ENCODE peak calls at places on chromosomes 12 and 14, in ten cellular contexts. M is Peyer's patch; G is H7; F is adipocyte; L is mammary epithelial cell; X is aorta; C is effector memory CD4-positive, alpha-beta T cell; J is endothelial cell of umbilical vein; A is endodermal cell; D is brain microvascular endothelial cell. B is an unnamed sample. For H3K27me3, the result is how much of the 10 kb centered on the place peaks cover.

GRCh38 chr14:32472512-32473472 is 143.7 kb downstream of the AKAP6 start:
- DNase-seq in M (no peak), G (no peak), F (peak), L (peak), X (no peak), C (no peak), J (peak), A (peak), D (peak), B (peak)

GRCh38 chr12:75759842-75760260 is 248.4 kb upstream of the KRR1 start:
- DNase-seq in M (no peak), G (no peak), F (peak), L (peak), X (no peak), C (no peak), J (peak), A (no peak), D (peak), B (peak)

GRCh38 chr12:77965790-77966189 is 135.1 kb downstream of the NAV3 start:
- DNase-seq in M (no peak), G (no peak), F (peak), L (no peak), X (no peak), C (no peak), J (no peak), A (no peak), D (no peak), B (no peak)

GRCh38 chr12:62903151-62903550 is 31.8 kb downstream of the PPM1H start:
- DNase-seq in M (no peak), G (no peak), F (no peak), L (no peak), X (no peak), C (no peak), J (peak), A (no peak), D (no peak), B (no peak)

GRCh38 chr14:75769047-75769685 is 108.1 kb downstream of the TTLL5 start:
- DNase-seq in M (no peak), G (no peak), F (peak), L (no peak), X (no peak), C (no peak), J (no peak), A (no peak), D (no peak), B (peak)

GRCh38 chr12:76288218-76288617 is 60.0 kb downstream of the BBS10 start:
- DNase-seq in M (no peak), G (no peak), F (no peak), L (no peak), X (no peak), C (no peak), J (no peak), A (no peak), D (no peak), B (no peak)

GRCh38 chr14:59698793-59699192 is 122.2 kb upstream of the CCDC175 start:
- DNase-seq in M (no peak), G (no peak), F (peak), L (peak), X (no peak), C (no peak), J (no peak), A (no peak), D (peak), B (peak)

GRCh38 chr14:82796081-82796480 is 1262.4 kb upstream of the SEL1L start:
- DNase-seq in M (no peak), G (no peak), F (no peak), L (no peak), X (no peak), C (no peak), J (no peak), A (no peak), D (no peak), B (no peak)

GRCh38 chr12:83322816-83323215 is 636.1 kb downstream of the TMTC2 start:
- DNase-seq in M (no peak), G (no peak), F (no peak), L (no peak), X (no peak), C (no peak), J (no peak), A (no peak), D (no peak), B (no peak)

GRCh38 chr12:120048258-120048657 is 59.2 kb downstream of the BICDL1 start:
- DNase-seq in M (no peak), G (no peak), F (no peak), L (no peak), X (no peak), C (no peak), J (no peak), A (no peak), D (no peak), B (no peak)

GRCh38 chr12:54549774-54550451 is 512 bp downstream of the PDE1B start:
- DNase-seq in M (no peak), G (no peak), F (peak), L (peak), X (peak), C (no peak), J (peak), A (no peak), D (no peak), B (peak)
- H3K27me3 ChIP-seq in M (under half), G (half or more), F (half or more), L (under half), X (under half), C (under half), J (half or more), A (half or more), D (under half), B (under half)

GRCh38 chr14:88322505-88323085 is 474 bp downstream of the KCNK10 start:
- DNase-seq in M (no peak), G (peak), F (no peak), L (no peak), X (no peak), C (no peak), J (no peak), A (no peak), D (no peak), B (no peak)
- H3K4me3 ChIP-seq in M (no peak), G (peak), F (peak), L (no peak), X (no peak), C (no peak), J (no peak), A (peak), D (peak), B (no peak)

GRCh38 chr14:96106891-96107290 is 67.7 kb downstream of the C14orf132 start:
- DNase-seq in M (peak), G (peak), F (no peak), L (no peak), X (peak), C (no peak), J (no peak), A (no peak), D (no peak), B (no peak)

GRCh38 chr14:96108061-96108795 is 69.1 kb downstream of the C14orf132 start:
- DNase-seq in M (no peak), G (peak), F (no peak), L (no peak), X (no peak), C (no peak), J (no peak), A (no peak), D (no peak), B (no peak)

GRCh38 chr14:96108911-96109310 is 69.7 kb downstream of the C14orf132 start:
- DNase-seq in M (no peak), G (peak), F (no peak), L (no peak), X (no peak), C (no peak), J (no peak), A (no peak), D (no peak), B (no peak)

GRCh38 chr14:96105921-96106441 is 66.8 kb downstream of the C14orf132 start:
- DNase-seq in M (peak), G (peak), F (no peak), L (peak), X (peak), C (no peak), J (no peak), A (no peak), D (no peak), B (peak)

GRCh38 chr14:96109956-96110355 is 70.8 kb downstream of the C14orf132 start:
- DNase-seq in M (no peak), G (no peak), F (no peak), L (no peak), X (no peak), C (no peak), J (no peak), A (no peak), D (no peak), B (no peak)
- H3K27me3 ChIP-seq in M (under half), G (under half), F (under half), L (under half), X (under half), C (under half), J (under half), A (under half), D (under half), B (under half)

GRCh38 chr12:113103756-113104450 is 31.7 kb downstream of the RASAL1 start:
- DNase-seq in M (no peak), G (peak), F (no peak), L (peak), X (no peak), C (peak), J (no peak), A (peak), D (no peak), B (peak)
- H3K4me3 ChIP-seq in M (peak), G (peak), F (no peak), L (no peak), X (no peak), C (peak), J (no peak), A (peak), D (no peak), B (no peak)

DNA sequence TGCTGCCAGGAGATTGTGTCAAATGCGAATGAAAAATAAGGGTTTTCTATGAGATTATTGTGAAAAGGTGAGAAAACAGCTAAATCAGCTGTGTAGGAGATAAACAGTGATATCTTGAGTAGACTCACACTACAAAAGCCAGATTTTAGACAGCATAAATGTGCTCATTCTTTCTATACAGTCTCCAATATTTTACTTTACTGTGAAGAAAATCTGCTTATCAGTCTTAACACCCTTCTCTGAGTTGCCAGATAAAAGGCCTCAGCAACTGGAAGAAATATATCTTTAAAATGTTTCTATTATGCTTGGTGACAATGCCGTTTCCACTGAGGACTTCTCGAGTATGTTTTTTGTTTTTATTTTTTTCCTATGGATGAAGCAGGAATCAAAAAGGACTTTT is 47.0 kb upstream of the PTCSC3 start:
- DNase-seq in M (no peak), G (no peak), F (no peak), L (no peak), X (no peak), C (no peak), J (no peak), A (no peak), D (no peak), B (no peak)
- H3K27me3 ChIP-seq in M (under half), G (under half), F (under half), L (under half), X (under half), C (under half), J (under half), A (under half), D (under half), B (under half)

DNA sequence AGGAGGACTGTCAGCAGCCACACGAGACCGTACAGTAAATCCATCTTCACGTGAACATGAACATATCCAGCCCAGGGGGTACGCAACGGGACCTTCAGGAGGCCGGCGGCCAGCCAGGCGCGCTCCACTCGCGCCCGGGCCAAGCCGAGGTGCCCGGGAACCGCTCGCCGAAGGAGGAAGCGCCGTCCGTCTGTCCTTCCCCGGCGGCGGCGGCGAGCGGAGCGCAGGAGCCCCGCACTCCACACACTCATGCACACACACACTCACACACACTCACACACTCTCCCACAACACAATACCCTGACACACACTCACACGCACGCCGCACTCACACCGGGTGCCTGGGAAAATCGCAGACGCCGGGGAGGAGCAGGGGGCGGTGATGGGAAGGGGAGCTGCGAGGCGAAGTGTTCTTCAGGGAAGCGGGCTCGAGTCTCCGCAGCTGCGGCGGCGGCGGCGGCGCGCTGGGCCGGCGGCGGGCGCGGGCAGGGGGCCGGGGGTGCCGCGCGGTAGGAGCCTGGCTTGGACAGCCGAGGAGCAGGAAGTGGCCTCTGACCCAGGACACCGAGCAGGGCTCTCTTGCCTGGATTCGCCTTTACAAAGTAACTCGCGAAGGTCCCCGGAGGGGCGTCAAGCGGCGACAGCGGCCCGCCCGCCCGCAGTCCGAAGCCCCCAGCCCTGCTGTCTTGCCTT is 713 bp downstream of the MDGA2 start:
- DNase-seq in M (no peak), G (peak), F (no peak), L (no peak), X (peak), C (no peak), J (no peak), A (peak), D (no peak), B (no peak)
- H3K4me3 ChIP-seq in M (no peak), G (peak), F (peak), L (no peak), X (no peak), C (no peak), J (no peak), A (peak), D (peak), B (no peak)

DNA sequence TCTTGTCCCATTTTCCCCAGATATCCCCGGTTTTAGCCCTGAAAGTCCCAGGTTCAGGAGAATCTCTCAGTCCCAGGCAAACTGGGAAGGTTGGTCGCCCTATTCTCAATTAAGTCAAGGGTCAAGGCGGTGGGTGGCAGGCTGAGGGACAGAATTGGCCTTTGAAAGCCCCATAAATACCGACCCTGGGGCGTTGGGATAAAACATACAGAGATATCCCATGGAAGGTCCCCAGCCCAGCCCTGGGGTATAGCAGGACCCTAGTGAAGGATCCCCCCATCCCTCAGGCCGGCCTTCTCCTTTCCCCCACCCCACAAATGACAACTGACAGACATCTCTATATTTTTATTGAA is 70.3 kb downstream of the PRIMA1 start:
- DNase-seq in M (no peak), G (no peak), F (no peak), L (no peak), X (no peak), C (no peak), J (no peak), A (peak), D (no peak), B (no peak)
- H3K27me3 ChIP-seq in M (under half), G (under half), F (under half), L (under half), X (under half), C (under half), J (under half), A (under half), D (under half), B (under half)

GRCh38 chr12:34218193-34219045 is 196.1 kb downstream of the ALG10 start:
- DNase-seq in M (no peak), G (peak), F (peak), L (peak), X (peak), C (peak), J (peak), A (peak), D (peak), B (peak)

GRCh38 chr12:34217660-34218059 is 195.4 kb downstream of the ALG10 start:
- DNase-seq in M (no peak), G (no peak), F (no peak), L (no peak), X (no peak), C (no peak), J (no peak), A (no peak), D (no peak), B (no peak)

GRCh38 chr12:34215893-34216285 is 193.6 kb downstream of the ALG10 start:
- DNase-seq in M (no peak), G (no peak), F (no peak), L (no peak), X (no peak), C (no peak), J (no peak), A (no peak), D (no peak), B (no peak)

GRCh38 chr12:34215213-34215892 is 193.1 kb downstream of the ALG10 start:
- DNase-seq in M (no peak), G (no peak), F (no peak), L (no peak), X (no peak), C (no peak), J (no peak), A (no peak), D (no peak), B (no peak)

DNA sequence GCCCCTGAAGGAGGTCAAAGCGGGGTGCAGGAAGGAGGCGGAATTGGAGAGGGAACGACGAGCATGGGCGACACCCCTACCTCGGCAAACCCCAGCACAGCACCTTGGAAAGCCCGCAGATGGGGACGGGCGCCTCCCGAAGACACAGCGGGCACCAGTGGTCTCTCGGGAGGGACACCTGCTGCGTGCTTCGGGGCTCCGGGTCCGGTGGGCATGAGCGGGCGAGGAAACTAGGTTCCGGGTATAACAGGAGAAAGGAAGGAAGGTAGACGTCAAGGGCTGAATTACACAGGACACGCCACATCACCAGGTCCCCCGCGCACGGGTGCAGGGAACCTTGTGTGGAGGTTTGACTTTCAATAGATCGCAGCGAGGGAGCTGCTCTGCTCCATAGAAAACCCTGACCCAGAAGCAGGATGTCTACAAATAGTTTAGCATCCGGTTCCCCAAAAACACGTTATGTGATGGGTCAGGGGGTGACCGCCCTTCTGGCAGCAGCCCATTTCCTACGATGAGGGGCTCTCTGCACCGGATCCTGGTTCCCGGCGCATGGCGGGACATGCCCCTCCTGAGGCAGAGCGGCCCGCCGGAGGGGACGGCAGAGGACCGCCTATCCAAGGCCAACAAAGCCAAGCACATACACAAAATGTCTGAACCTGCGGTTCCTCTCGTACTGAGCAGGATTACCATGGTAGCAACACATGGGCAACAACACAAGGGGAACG is 196.9 kb downstream of the ALG10 start:
- DNase-seq in M (no peak), G (peak), F (no peak), L (no peak), X (no peak), C (no peak), J (no peak), A (no peak), D (no peak), B (no peak)
- H3K4me3 ChIP-seq in M (peak), G (no peak), F (peak), L (peak), X (peak), C (peak), J (no peak), A (no peak), D (no peak), B (no peak)

B was measured in bronchial epithelial cell.